ENCODE peak calls at places on chromosomes 13 and 19, in four cellular contexts. F is A549, G is GM12878, J is HepG2. V is an unnamed sample.

GRCh38 chr13:43054803-43055802 is 31.7 kb downstream of the DNAJC15 start:
- DNase-seq in F (no peak), G (no peak), J (peak; percentile 75), V (no peak)

GRCh38 chr19:16497042-16497441 is 848 bp downstream of the C19orf44 start:
- DNase-seq in F (no peak), G (no peak), J (no peak), V (no peak)

GRCh38 chr13:26300140-26300539 is 46.2 kb downstream of the CDK8 start:
- DNase-seq in F (no peak), G (no peak), J (no peak), V (no peak)

GRCh38 chr13:75717525-75717924 is 81.4 kb downstream of the LMO7 start:
- DNase-seq in F (no peak), G (no peak), J (no peak), V (no peak)

GRCh38 chr13:19305434-19305833 is 123.8 kb upstream of the TUBA3C start:
- DNase-seq in F (no peak), G (no peak), J (no peak), V (no peak)

GRCh38 chr13:80955487-80955886 is 614.6 kb upstream of the SPRY2 start:
- DNase-seq in F (no peak), G (no peak), J (no peak), V (no peak)

GRCh38 chr13:44092053-44092452 is 212.3 kb downstream of the LACC1 start:
- DNase-seq in F (no peak), G (no peak), J (no peak), V (no peak)

GRCh38 chr13:35768551-35768950 is 292.1 kb upstream of the MAB21L1 start:
- DNase-seq in F (no peak), G (no peak), J (no peak), V (no peak)

GRCh38 chr13:30735025-30735967 is at the start of gene ALOX5AP:
- DNase-seq in F (no peak), G (peak; percentile 72), J (no peak), V (no peak)

GRCh38 chr19:38831142-38831605 is 420 bp downstream of the ECH1 start:
- DNase-seq in F (peak; percentile 73), G (no peak), J (peak; percentile 87), V (peak; percentile 66)

GRCh38 chr13:60047943-60048342 is 115.8 kb downstream of the DIAPH3 start:
- DNase-seq in F (no peak), G (no peak), J (no peak), V (no peak)

GRCh38 chr13:43196750-43197149 is 173.4 kb downstream of the DNAJC15 start:
- DNase-seq in F (no peak), G (no peak), J (no peak), V (no peak)

GRCh38 chr19:40317338-40317737 is 30.9 kb downstream of the C19orf47 start:
- DNase-seq in F (no peak), G (no peak), J (no peak), V (no peak)

GRCh38 chr19:45632468-45633196 is 6.6 kb downstream of the EML2 start:
- DNase-seq in F (peak; percentile 98), G (no peak), J (no peak), V (peak; percentile 98)

GRCh38 chr19:38020331-38020730 is 113.3 kb downstream of the SIPA1L3 start:
- DNase-seq in F (no peak), G (no peak), J (no peak), V (no peak)

GRCh38 chr19:1747285-1748114 is 5.8 kb upstream of the ONECUT3 start:
- DNase-seq in F (peak; percentile 83), G (no peak), J (peak; percentile 66), V (peak; percentile 95)

GRCh38 chr19:45547965-45548609 is 36.5 kb downstream of the OPA3 start:
- DNase-seq in F (peak; percentile 91), G (no peak), J (no peak), V (no peak)

GRCh38 chr19:35389192-35389861 is 18.5 kb downstream of the GPR42 start:
- DNase-seq in F (no peak), G (no peak), J (peak; percentile 82), V (peak; percentile 36)

GRCh38 chr13:108915634-108916497 is 286.5 kb downstream of the MYO16 start:
- DNase-seq in F (peak; percentile 67), G (peak; percentile 52), J (peak; percentile 91), V (peak; percentile 56)

GRCh38 chr13:40292536-40292935 is 373.9 kb downstream of the FOXO1 start:
- DNase-seq in F (no peak), G (no peak), J (no peak), V (no peak)

GRCh38 chr19:42246143-42246868 is 3.9 kb upstream of the GSK3A start:
- DNase-seq in F (peak; percentile 94), G (no peak), J (no peak), V (peak; percentile 59)

GRCh38 chr19:49326165-49326704 is 1.2 kb upstream of the SLC6A16 start:
- DNase-seq in F (no peak), G (no peak), J (no peak), V (no peak)

GRCh38 chr19:38707512-38708114 is 36.7 kb downstream of the CAPN12 start:
- DNase-seq in F (no peak), G (no peak), J (peak; percentile 48), V (peak; percentile 19)

GRCh38 chr13:48730971-48731658 is 77.4 kb downstream of the CYSLTR2 start:
- DNase-seq in F (no peak), G (no peak), J (no peak), V (no peak)

GRCh38 chr19:2770055-2771013 is 12.7 kb downstream of the SGTA start:
- DNase-seq in F (no peak), G (no peak), J (no peak), V (no peak)

GRCh38 chr13:92303428-92303827 is 905.0 kb downstream of the GPC5 start:
- DNase-seq in F (no peak), G (no peak), J (no peak), V (no peak)

GRCh38 chr19:36051236-36051635 is 2.8 kb downstream of the THAP8 start:
- DNase-seq in F (no peak), G (no peak), J (peak; percentile 56), V (no peak)

GRCh38 chr19:12494260-12494860 is 9.7 kb upstream of the ZNF709 start:
- DNase-seq in F (no peak), G (no peak), J (no peak), V (no peak)

GRCh38 chr13:101473458-101473857 is 21.0 kb downstream of the ITGBL1 start:
- DNase-seq in F (no peak), G (no peak), J (no peak), V (no peak)

GRCh38 chr13:49357694-49358093 is 86.2 kb downstream of the CAB39L start:
- DNase-seq in F (no peak), G (no peak), J (no peak), V (no peak)

GRCh38 chr13:25930655-25931054 is 121.2 kb downstream of the SHISA2 start:
- DNase-seq in F (no peak), G (no peak), J (no peak), V (no peak)

GRCh38 chr19:33234092-33234491 is 8.4 kb upstream of the SLC7A10 start:
- DNase-seq in F (no peak), G (no peak), J (no peak), V (no peak)

GRCh38 chr19:33233056-33233873 is 7.6 kb upstream of the SLC7A10 start:
- DNase-seq in F (no peak), G (no peak), J (no peak), V (no peak)

GRCh38 chr19:33232656-33233055 is 7.0 kb upstream of the SLC7A10 start:
- DNase-seq in F (no peak), G (no peak), J (no peak), V (no peak)

GRCh38 chr19:33229962-33230361 is 4.3 kb upstream of the SLC7A10 start:
- DNase-seq in F (no peak), G (no peak), J (no peak), V (no peak)

DNA sequence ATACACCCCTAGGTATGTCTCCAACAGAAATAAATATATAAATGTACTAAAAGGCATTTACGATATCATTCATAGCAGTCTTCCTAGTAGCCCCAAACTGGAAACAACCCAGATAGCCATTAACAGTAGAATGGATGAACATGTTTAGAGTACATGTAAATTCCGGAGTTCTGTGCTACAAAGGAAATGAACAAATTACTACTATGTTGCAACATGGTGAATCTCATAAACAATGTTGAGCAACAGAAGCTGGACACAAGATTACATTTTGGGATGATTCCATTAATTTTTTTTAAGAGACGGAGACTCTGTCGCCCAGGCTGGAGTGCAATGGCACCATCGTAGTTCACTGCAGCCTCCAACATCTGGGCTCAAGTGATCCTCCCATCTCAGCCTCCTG is 5.9 kb upstream of the SLC7A10 start:
- DNase-seq in F (no peak), G (no peak), J (no peak), V (no peak)
- TF ChIP-seq HDAC2 in F (no peak), G (no peak), J (no peak), V (no peak)

GRCh38 chr13:23510544-23510916 is 59.7 kb upstream of the TNFRSF19 start:
- DNase-seq in F (no peak), G (no peak), J (no peak), V (no peak)
- TF ChIP-seq SMC3 in F (no peak), G (no peak), J (no peak), V (no peak)

DNA sequence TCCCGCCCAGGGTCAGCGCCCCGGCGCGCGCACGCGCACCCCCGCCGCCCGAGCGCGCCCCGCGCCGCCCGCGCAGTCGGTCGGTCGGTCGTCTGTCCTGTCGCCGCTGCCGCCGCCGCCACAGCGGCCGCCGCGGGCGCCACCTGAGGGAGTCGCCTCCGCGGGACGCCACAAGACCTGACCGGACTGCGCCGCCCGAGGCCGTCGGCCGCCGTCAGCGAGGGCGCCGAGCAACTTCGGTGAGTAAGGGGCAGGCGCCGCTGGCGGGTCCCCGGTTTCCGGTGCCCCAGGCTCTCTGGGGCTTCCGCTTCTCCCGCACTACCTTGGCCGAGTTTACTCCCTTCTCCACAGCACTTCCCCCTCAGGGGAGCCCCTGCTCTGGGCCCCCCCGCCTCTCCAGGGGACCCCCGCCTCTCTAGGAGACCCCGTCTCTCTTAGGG is 19.6 kb upstream of the GATAD2A start:
- DNase-seq in F (no peak), G (no peak), J (no peak), V (no peak)
- TF ChIP-seq MYC in F (no peak), G (no peak), J (no peak), V (no peak)

GRCh38 chr13:20489185-20489820 is 36.4 kb downstream of the CRYL1 start:
- DNase-seq in F (no peak), G (no peak), J (no peak), V (no peak)
- TF ChIP-seq HDAC2 in F (no peak), G (no peak), J (no peak), V (no peak)

DNA sequence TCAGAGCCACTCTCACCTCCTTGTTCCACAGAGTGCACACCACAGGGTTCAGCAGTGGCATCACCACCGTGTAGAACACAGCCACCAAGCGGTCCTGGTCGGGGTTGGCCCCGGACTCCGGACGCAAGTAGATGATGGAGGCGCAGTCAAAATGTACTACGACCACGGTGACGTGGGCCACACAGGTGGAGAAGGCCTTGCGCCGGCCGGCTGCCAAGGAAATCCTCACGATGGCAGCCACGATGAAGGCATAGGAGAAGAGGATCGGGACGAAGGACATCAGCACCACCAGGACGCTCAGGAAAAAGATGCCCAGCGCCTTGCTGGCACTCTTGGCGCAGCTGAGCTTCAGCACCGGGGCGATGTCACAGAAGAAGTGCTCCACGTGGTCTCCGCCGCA is 33.9 kb downstream of the SYDE1 start:
- DNase-seq in F (no peak), G (no peak), J (no peak), V (no peak)
- TF ChIP-seq SMC3 in F (no peak), G (no peak), J (no peak), V (no peak)

V was measured in K562.